ENCODE peak calls at places on chromosome 5, in nine cellular contexts. T is A549, Y is SK-N-SH, O is HCT116, J is GM23338, Q is Panc1, L is HepG2, V is HL-60, K is GM12878. M is an unnamed sample.

GRCh38 chr5:124630767-124631704 is 115.4 kb downstream of the ZNF608 start:
- DNase-seq in T (no peak), L (no peak), J (no peak), K (no peak), O (no peak), Q (no peak), V (no peak), Y (no peak), M (no peak)

GRCh38 chr5:62575066-62575465 is 3.6 kb upstream of the LRRC70 start:
- DNase-seq in J (no peak), K (no peak), O (no peak), V (no peak), Q (no peak), T (no peak), L (no peak), Y (no peak), M (no peak)

GRCh38 chr5:127615916-127616315 is 33.0 kb upstream of the CTXN3 start:
- DNase-seq in J (no peak), L (no peak), K (no peak), Y (no peak), Q (no peak), V (no peak), O (no peak), T (no peak), M (no peak)

GRCh38 chr5:95734916-95735315 is 3.8 kb downstream of the RHOBTB3 start:
- DNase-seq in L (no peak), T (no peak), Q (no peak), K (no peak), V (no peak), O (no peak), Y (no peak), J (no peak), M (no peak)

GRCh38 chr5:40549611-40550010 is 130.1 kb upstream of the PTGER4 start:
- DNase-seq in L (no peak), O (no peak), Y (no peak), T (no peak), V (no peak), Q (no peak), K (no peak), J (no peak), M (no peak)

GRCh38 chr5:149046196-149046829 is 16.5 kb downstream of the SH3TC2 start:
- DNase-seq in T (no peak), Y (no peak), Q (no peak), K (no peak), L (no peak), O (no peak), V (no peak), J (no peak), M (peak; percentile 25)

GRCh38 chr5:143599474-143599873 is 196.0 kb upstream of the NR3C1 start:
- DNase-seq in J (no peak), V (no peak), O (no peak), Y (no peak), T (no peak), Q (no peak), K (no peak), L (no peak), M (no peak)

GRCh38 chr5:10454591-10455272 is 13.1 kb downstream of the ROPN1L start:
- DNase-seq in O (no peak), Q (no peak), J (no peak), V (no peak), T (no peak), L (no peak), Y (no peak), K (no peak), M (no peak)

GRCh38 chr5:145531038-145531734 is 304.0 kb downstream of the PRELID2 start:
- DNase-seq in V (no peak), K (no peak), L (no peak), Q (no peak), T (peak; percentile 48), O (peak; percentile 81), J (no peak), Y (no peak), M (no peak)

GRCh38 chr5:108353087-108353486 is 28.8 kb downstream of the FBXL17 start:
- DNase-seq in L (no peak), Y (no peak), T (no peak), V (no peak), J (no peak), K (no peak), Q (no peak), O (no peak), M (no peak)

GRCh38 chr5:66958984-66959641 is 237.5 kb downstream of the CD180 start:
- DNase-seq in Y (no peak), O (no peak), J (peak; percentile 46), Q (no peak), V (no peak), K (no peak), T (peak; percentile 44), L (no peak), M (no peak)

GRCh38 chr5:111454198-111454606 is 58.1 kb downstream of the STARD4 start:
- DNase-seq in T (no peak), K (no peak), J (no peak), V (no peak), Y (peak; percentile 67), O (no peak), Q (no peak), L (no peak), M (no peak)

GRCh38 chr5:133052317-133053175 is 733 bp downstream of the HSPA4 start:
- DNase-seq in J (peak; percentile 69), Q (no peak), L (no peak), T (peak; percentile 52), V (peak; percentile 39), O (no peak), K (no peak), Y (peak; percentile 80), M (peak; percentile 76)

GRCh38 chr5:53333160-53333559 is 147.3 kb upstream of the FST start:
- DNase-seq in L (no peak), Y (no peak), J (no peak), T (no peak), Q (no peak), V (no peak), O (no peak), K (no peak), M (no peak)

GRCh38 chr5:58080573-58080972 is 379.3 kb downstream of the PLK2 start:
- DNase-seq in Y (no peak), L (no peak), K (no peak), Q (no peak), V (no peak), O (no peak), J (peak; percentile 15), T (peak; percentile 76), M (no peak)

GRCh38 chr5:141849371-141850182 is 28.6 kb downstream of the PCDH1 start:
- DNase-seq in L (peak; percentile 31), T (peak; percentile 76), Y (peak; percentile 95), Q (peak; percentile 30), J (peak; percentile 97), V (peak; percentile 39), O (no peak), K (no peak), M (peak; percentile 91)

GRCh38 chr5:54758038-54758437 is 227.4 kb downstream of the ESM1 start:
- DNase-seq in L (no peak), Y (no peak), O (no peak), K (no peak), V (no peak), Q (no peak), J (no peak), T (no peak), M (no peak)

GRCh38 chr5:148860599-148860998 is 34.2 kb downstream of the ADRB2 start:
- DNase-seq in J (no peak), L (no peak), O (no peak), K (no peak), T (no peak), Q (no peak), V (no peak), Y (no peak), M (no peak)

GRCh38 chr5:139445325-139446170 is 6.2 kb upstream of the DNAJC18 start:
- DNase-seq in J (no peak), Y (no peak), V (no peak), L (no peak), Q (no peak), K (no peak), O (no peak), T (no peak), M (no peak)

GRCh38 chr5:53480474-53481353 is at the start of gene FST:
- DNase-seq in K (no peak), J (peak; percentile 66), T (no peak), Y (peak; percentile 75), V (no peak), Q (no peak), L (no peak), O (no peak), M (peak; percentile 19)

GRCh38 chr5:143698534-143698933 is 113.4 kb upstream of the HMHB1 start:
- DNase-seq in V (no peak), J (no peak), T (no peak), L (no peak), Q (no peak), O (no peak), Y (no peak), K (no peak), M (no peak)

GRCh38 chr5:131810510-131811249 is 13.9 kb upstream of the FNIP1 start:
- DNase-seq in V (no peak), J (peak; percentile 59), T (peak; percentile 11), K (no peak), Q (no peak), L (peak; percentile 16), Y (peak; percentile 37), O (peak; percentile 29), M (no peak)
- TF ChIP-seq REST in V (no peak), J (no peak), T (no peak), K (no peak), Q (no peak), L (no peak), Y (no peak), O (no peak), M (no peak)

GRCh38 chr5:151357097-151357496 is 9.7 kb upstream of the SLC36A2 start:
- DNase-seq in Y (no peak), L (no peak), K (no peak), V (no peak), J (peak; percentile 44), T (no peak), Q (no peak), O (no peak), M (no peak)
- TF ChIP-seq REST in Y (no peak), L (no peak), K (no peak), V (no peak), J (no peak), T (no peak), Q (no peak), O (no peak), M (no peak)

DNA sequence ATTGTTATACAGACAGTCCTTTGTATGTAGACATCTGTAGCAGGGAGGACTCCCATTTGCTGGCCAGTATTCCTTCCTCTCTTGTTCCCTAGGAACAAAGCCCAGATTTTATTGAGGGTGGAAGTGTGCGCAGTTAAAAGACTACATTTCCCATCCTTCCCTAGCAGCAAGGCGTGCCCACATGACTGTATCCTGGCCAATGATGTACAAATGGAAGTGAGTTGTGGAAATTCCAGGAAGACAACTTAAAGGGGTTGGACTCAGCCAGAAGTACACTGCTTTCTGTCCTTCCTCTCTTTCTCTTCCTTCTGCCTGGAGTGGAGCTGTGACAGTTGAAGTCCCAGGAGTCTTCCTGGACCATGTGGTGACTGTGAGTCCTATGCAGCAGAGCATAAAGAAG is 89.0 kb downstream of the HRH2 start:
- DNase-seq in J (peak; percentile 76), V (no peak), L (no peak), O (peak; percentile 36), K (no peak), Q (no peak), Y (peak; percentile 58), T (peak; percentile 60), M (no peak)
- TF ChIP-seq REST in J (no peak), V (no peak), L (no peak), O (no peak), K (no peak), Q (no peak), Y (no peak), T (no peak), M (no peak)

GRCh38 chr5:146652547-146652946 is 136.6 kb upstream of the GPR151 start:
- DNase-seq in K (no peak), L (no peak), Q (no peak), T (no peak), V (no peak), Y (no peak), J (no peak), O (no peak), M (no peak)
- TF ChIP-seq REST in K (no peak), L (no peak), Q (no peak), T (no peak), V (no peak), Y (no peak), J (no peak), O (no peak), M (no peak)